ENCODE peak calls at places on chromosomes 3 and 15, in nine cellular contexts. V is IMR-90, W is esophagus squamous epithelium, A is ovary, B is body of pancreas, H is transverse colon, L is uterus, T is tibial nerve, N is K562. J is an unnamed sample.
A peak's percentile ranks its signal among the peaks of the same experiment; 100 is the strongest.

GRCh38 chr3:184361932-184362667 is 590 bp downstream of the POLR2H start:
- DNase-seq in V (peak; percentile 38), W (peak; percentile 15), A (peak; percentile 83), B (peak; percentile 74), H (peak; percentile 81), L (no peak), T (no peak), N (peak; percentile 64), J (peak; percentile 94)

GRCh38 chr3:169400874-169401273 is 262.6 kb downstream of the MECOM start:
- DNase-seq in V (no peak), W (no peak), A (no peak), B (no peak), H (no peak), L (no peak), T (no peak), N (no peak), J (no peak)

GRCh38 chr3:59436164-59436958 is 386.5 kb upstream of the CFAP20DC start:
- DNase-seq in V (no peak), W (no peak), A (no peak), B (peak; percentile 8), H (no peak), L (peak; percentile 83), T (no peak), N (no peak), J (no peak)

GRCh38 chr3:113242091-113242581 is 30.8 kb downstream of the BOC start:
- DNase-seq in V (peak; percentile 21), W (no peak), A (no peak), B (no peak), H (no peak), L (peak; percentile 46), T (no peak), N (no peak), J (no peak)

GRCh38 chr3:139555249-139555648 is 15.7 kb upstream of the RBP1 start:
- DNase-seq in V (peak; percentile 62), W (no peak), A (no peak), B (no peak), H (no peak), L (no peak), T (no peak), N (no peak), J (no peak)

GRCh38 chr3:189772584-189772983 is 141.4 kb downstream of the TP63 start:
- DNase-seq in V (peak; percentile 20), W (no peak), A (no peak), B (no peak), H (no peak), L (no peak), T (no peak), N (no peak), J (no peak)

GRCh38 chr15:32667321-32667720 is 25.8 kb downstream of the SCG5 start:
- DNase-seq in V (no peak), W (no peak), A (no peak), B (no peak), H (no peak), L (no peak), T (no peak), N (no peak), J (no peak)

GRCh38 chr15:56524915-56525314 is 60.0 kb upstream of the MNS1 start:
- DNase-seq in V (peak; percentile 58), W (no peak), A (no peak), B (no peak), H (no peak), L (no peak), T (no peak), N (no peak), J (no peak)

GRCh38 chr3:23455084-23455483 is 252.0 kb downstream of the UBE2E2 start:
- DNase-seq in V (peak; percentile 89), W (no peak), A (no peak), B (no peak), H (no peak), L (no peak), T (no peak), N (no peak), J (no peak)

GRCh38 chr3:30162579-30162978 is 443.8 kb upstream of the TGFBR2 start:
- DNase-seq in V (peak; percentile 91), W (no peak), A (no peak), B (no peak), H (no peak), L (no peak), T (no peak), N (no peak), J (no peak)

GRCh38 chr3:127377801-127378442 is 90.1 kb upstream of the PRR20G start:
- DNase-seq in V (no peak), W (no peak), A (no peak), B (no peak), H (no peak), L (no peak), T (no peak), N (no peak), J (no peak)

GRCh38 chr3:159605101-159605500 is 383.5 kb upstream of the IL12A start:
- DNase-seq in V (no peak), W (no peak), A (no peak), B (no peak), H (no peak), L (no peak), T (no peak), N (no peak), J (no peak)

GRCh38 chr3:51441282-51442030 is 50.4 kb downstream of the RBM15B start:
- DNase-seq in V (no peak), W (no peak), A (no peak), B (no peak), H (no peak), L (no peak), T (no peak), N (no peak), J (no peak)

GRCh38 chr3:140007946-140008692 is 73.1 kb downstream of the CLSTN2 start:
- DNase-seq in V (no peak), W (no peak), A (no peak), B (no peak), H (no peak), L (no peak), T (no peak), N (no peak), J (no peak)

GRCh38 chr3:41572092-41572491 is 372.8 kb downstream of the CTNNB1 start:
- DNase-seq in V (no peak), W (no peak), A (no peak), B (no peak), H (no peak), L (no peak), T (no peak), N (no peak), J (no peak)

GRCh38 chr15:66873856-66874255 is 171.8 kb downstream of the SMAD6 start:
- DNase-seq in V (no peak), W (no peak), A (no peak), B (no peak), H (no peak), L (no peak), T (no peak), N (no peak), J (peak; percentile 61)

GRCh38 chr3:195762611-195763247 is 42.0 kb downstream of the MUC20 start:
- DNase-seq in V (no peak), W (no peak), A (no peak), B (no peak), H (no peak), L (no peak), T (no peak), N (no peak), J (no peak)

GRCh38 chr3:34075975-34076374 is 277.5 kb downstream of the PDCD6IP start:
- DNase-seq in V (no peak), W (no peak), A (no peak), B (no peak), H (no peak), L (no peak), T (no peak), N (no peak), J (no peak)

GRCh38 chr15:59177445-59177728 is 29.3 kb upstream of the LDHAL6B start:
- DNase-seq in V (no peak), W (no peak), A (no peak), B (no peak), H (no peak), L (no peak), T (no peak), N (no peak), J (no peak)
- TF ChIP-seq POLR2A in V (no peak), W (no peak), A (no peak), B (no peak), H (no peak), L (no peak), T (no peak), N (no peak), J (no peak)

GRCh38 chr3:53071882-53072431 is 26.1 kb upstream of the SFMBT1 start:
- DNase-seq in V (no peak), W (no peak), A (peak; percentile 30), B (no peak), H (no peak), L (no peak), T (no peak), N (peak; percentile 56), J (no peak)
- H3K4me3 ChIP-seq in V (no peak overlapping the region), W (peak overlapping the region; percentile 71), A (no peak overlapping the region), B (no peak overlapping the region), H (peak overlapping the region; percentile 90), L (peak overlapping the region; percentile 52), T (no peak overlapping the region), N (no peak overlapping the region), J (no peak overlapping the region)

GRCh38 chr3:12479919-12480425 is 4.3 kb upstream of the TSEN2 start:
- DNase-seq in V (peak; percentile 55), W (no peak), A (no peak), B (peak; percentile 21), H (peak; percentile 86), L (peak; percentile 20), T (no peak), N (peak; percentile 62), J (no peak)
- TF ChIP-seq POLR2A in V (no peak), W (no peak), A (no peak), B (no peak), H (peak; percentile 36), L (no peak), T (no peak), N (no peak), J (no peak)

GRCh38 chr15:68209735-68210408 is 4.7 kb upstream of the CALML4 start:
- DNase-seq in V (no peak), W (no peak), A (no peak), B (no peak), H (no peak), L (no peak), T (no peak), N (no peak), J (no peak)
- H3K4me3 ChIP-seq in V (no peak overlapping the region), W (no peak overlapping the region), A (no peak overlapping the region), B (no peak overlapping the region), H (no peak overlapping the region), L (no peak overlapping the region), T (no peak overlapping the region), N (no peak overlapping the region), J (no peak overlapping the region)

GRCh38 chr3:8964436-8965370 is 1.4 kb upstream of the RAD18 start:
- DNase-seq in V (peak; percentile 70), W (no peak), A (no peak), B (no peak), H (peak; percentile 75), L (no peak), T (no peak), N (no peak), J (peak; percentile 26)
- TF ChIP-seq POLR2A in V (no peak), W (no peak), A (no peak), B (no peak), H (peak; percentile 1), L (no peak), T (no peak), N (no peak), J (no peak)

DNA sequence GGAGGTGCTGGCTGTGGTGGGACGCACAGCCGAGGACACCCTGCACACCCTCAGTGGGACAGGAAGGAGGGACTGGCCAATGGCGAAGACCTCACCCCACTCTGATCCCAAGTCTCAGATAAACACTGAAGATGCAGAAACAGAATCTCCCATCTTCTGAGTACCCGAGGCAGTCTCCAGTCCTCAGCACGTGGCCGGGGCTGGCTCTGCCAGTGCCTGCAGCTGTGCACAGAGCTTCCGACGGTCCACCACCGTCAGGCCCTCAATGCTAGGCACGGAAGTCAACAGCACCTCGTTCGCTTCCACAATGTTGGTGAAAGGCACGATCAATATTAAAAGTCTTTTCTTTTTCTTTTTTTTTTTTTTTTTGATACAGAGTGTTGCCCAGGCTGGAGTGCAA is 16.8 kb upstream of the OCA2 start:
- DNase-seq in V (no peak), W (no peak), A (no peak), B (no peak), H (no peak), L (no peak), T (no peak), N (no peak), J (peak; percentile 36)
- H3K4me3 ChIP-seq in V (no peak overlapping the region), W (no peak overlapping the region), A (no peak overlapping the region), B (no peak overlapping the region), H (no peak overlapping the region), L (no peak overlapping the region), T (no peak overlapping the region), N (no peak overlapping the region), J (no peak overlapping the region)